ENCODE peak calls at places on chromosomes 16 and 17, in nine cellular contexts. One of them, this sample, is unnamed.

GRCh38 chr17:77704048-77704815 is 254.3 kb upstream of the TNRC6C start:
- DNase-seq in SK-N-SH: no peak
- DNase-seq in SJCRH30: no peak
- DNase-seq in adrenal gland: no peak
- DNase-seq in MM.1S: no peak
- DNase-seq in lower lobe of right lung: no peak
- DNase-seq in Caco-2: no peak
- DNase-seq in mesendoderm: no peak
- DNase-seq in Peyer's patch: no peak
- DNase-seq in this sample: no peak

GRCh38 chr17:77391668-77392375 is 251.1 kb downstream of the SEC14L1 start:
- DNase-seq in adrenal gland: no peak
- DNase-seq in lower lobe of right lung: no peak
- DNase-seq in SJCRH30: peak; percentile 75
- DNase-seq in MM.1S: no peak
- DNase-seq in SK-N-SH: no peak
- DNase-seq in Caco-2: no peak
- DNase-seq in Peyer's patch: no peak
- DNase-seq in mesendoderm: peak; percentile 86
- DNase-seq in this sample: no peak

GRCh38 chr16:12170103-12171025 is 193.8 kb downstream of the SNX29 start:
- DNase-seq in MM.1S: no peak
- DNase-seq in Peyer's patch: no peak
- DNase-seq in Caco-2: no peak
- DNase-seq in SK-N-SH: no peak
- DNase-seq in lower lobe of right lung: no peak
- DNase-seq in SJCRH30: no peak
- DNase-seq in mesendoderm: no peak
- DNase-seq in adrenal gland: no peak
- DNase-seq in this sample: no peak

GRCh38 chr16:81826523-81826922 is 47.4 kb downstream of the PLCG2 start:
- DNase-seq in SJCRH30: no peak
- DNase-seq in Caco-2: no peak
- DNase-seq in MM.1S: no peak
- DNase-seq in SK-N-SH: no peak
- DNase-seq in Peyer's patch: no peak
- DNase-seq in adrenal gland: no peak
- DNase-seq in lower lobe of right lung: no peak
- DNase-seq in mesendoderm: no peak
- DNase-seq in this sample: no peak

GRCh38 chr16:72997141-72997542 is 50.8 kb downstream of the ZFHX3 start:
- DNase-seq in Peyer's patch: no peak
- DNase-seq in Caco-2: peak; percentile 93
- DNase-seq in adrenal gland: peak; percentile 38
- DNase-seq in mesendoderm: no peak
- DNase-seq in lower lobe of right lung: no peak
- DNase-seq in SK-N-SH: no peak
- DNase-seq in MM.1S: no peak
- DNase-seq in SJCRH30: no peak
- DNase-seq in this sample: no peak

GRCh38 chr16:89446136-89446974 is 44.0 kb downstream of the ANKRD11 start:
- DNase-seq in mesendoderm: no peak
- DNase-seq in lower lobe of right lung: no peak
- DNase-seq in MM.1S: no peak
- DNase-seq in Caco-2: no peak
- DNase-seq in adrenal gland: no peak
- DNase-seq in Peyer's patch: no peak
- DNase-seq in SJCRH30: peak; percentile 57
- DNase-seq in SK-N-SH: no peak
- DNase-seq in this sample: no peak

GRCh38 chr16:5015887-5016286 is 17.8 kb downstream of the NAGPA start:
- DNase-seq in SJCRH30: no peak
- DNase-seq in mesendoderm: no peak
- DNase-seq in adrenal gland: no peak
- DNase-seq in Caco-2: no peak
- DNase-seq in Peyer's patch: no peak
- DNase-seq in SK-N-SH: no peak
- DNase-seq in lower lobe of right lung: no peak
- DNase-seq in MM.1S: no peak
- DNase-seq in this sample: no peak

GRCh38 chr16:75754126-75754525 is 27.8 kb upstream of the CPHXL start:
- DNase-seq in adrenal gland: no peak
- DNase-seq in mesendoderm: no peak
- DNase-seq in Peyer's patch: no peak
- DNase-seq in SK-N-SH: no peak
- DNase-seq in lower lobe of right lung: no peak
- DNase-seq in SJCRH30: no peak
- DNase-seq in MM.1S: no peak
- DNase-seq in Caco-2: peak; percentile 63
- DNase-seq in this sample: peak; percentile 95

GRCh38 chr16:56923481-56923880 is 8.5 kb upstream of the HERPUD1 start:
- DNase-seq in MM.1S: no peak
- DNase-seq in SK-N-SH: no peak
- DNase-seq in Peyer's patch: no peak
- DNase-seq in adrenal gland: no peak
- DNase-seq in SJCRH30: no peak
- DNase-seq in mesendoderm: no peak
- DNase-seq in Caco-2: no peak
- DNase-seq in lower lobe of right lung: no peak
- DNase-seq in this sample: no peak

GRCh38 chr16:626787-627457 is 3.9 kb upstream of the WFIKKN1 start:
- DNase-seq in lower lobe of right lung: no peak
- DNase-seq in SJCRH30: no peak
- DNase-seq in mesendoderm: peak; percentile 51
- DNase-seq in Caco-2: no peak
- DNase-seq in Peyer's patch: no peak
- DNase-seq in adrenal gland: peak; percentile 93
- DNase-seq in SK-N-SH: no peak
- DNase-seq in MM.1S: no peak
- DNase-seq in this sample: no peak

GRCh38 chr16:52469775-52470174 is 77.2 kb downstream of the TOX3 start:
- DNase-seq in SJCRH30: peak; percentile 19
- DNase-seq in mesendoderm: peak; percentile 48
- DNase-seq in adrenal gland: no peak
- DNase-seq in lower lobe of right lung: no peak
- DNase-seq in Caco-2: no peak
- DNase-seq in Peyer's patch: no peak
- DNase-seq in MM.1S: no peak
- DNase-seq in SK-N-SH: no peak
- DNase-seq in this sample: no peak

GRCh38 chr16:85614338-85615013 is 1.4 kb downstream of the GSE1 start:
- DNase-seq in SK-N-SH: no peak
- DNase-seq in Caco-2: peak; percentile 40
- DNase-seq in SJCRH30: no peak
- DNase-seq in adrenal gland: no peak
- DNase-seq in Peyer's patch: no peak
- DNase-seq in MM.1S: no peak
- DNase-seq in lower lobe of right lung: no peak
- DNase-seq in mesendoderm: no peak
- DNase-seq in this sample: no peak

GRCh38 chr17:7523033-7523432 is 25.8 kb upstream of the TNFSF12 start:
- DNase-seq in MM.1S: peak; percentile 8
- DNase-seq in Peyer's patch: peak; percentile 35
- DNase-seq in SK-N-SH: no peak
- DNase-seq in Caco-2: no peak
- DNase-seq in SJCRH30: peak; percentile 5
- DNase-seq in mesendoderm: peak; percentile 90
- DNase-seq in adrenal gland: no peak
- DNase-seq in lower lobe of right lung: peak; percentile 54
- DNase-seq in this sample: peak; percentile 27

GRCh38 chr16:83113317-83113716 is 486.5 kb downstream of the CDH13 start:
- DNase-seq in Caco-2: peak; percentile 56
- DNase-seq in MM.1S: no peak
- DNase-seq in SJCRH30: no peak
- DNase-seq in lower lobe of right lung: no peak
- DNase-seq in Peyer's patch: no peak
- DNase-seq in mesendoderm: peak; percentile 59
- DNase-seq in SK-N-SH: peak; percentile 22
- DNase-seq in adrenal gland: no peak
- DNase-seq in this sample: peak; percentile 35

GRCh38 chr17:82126479-82127314 is 28.7 kb upstream of the FASN start:
- DNase-seq in lower lobe of right lung: no peak
- DNase-seq in mesendoderm: no peak
- DNase-seq in SJCRH30: no peak
- DNase-seq in Peyer's patch: peak; percentile 68
- DNase-seq in SK-N-SH: peak; percentile 26
- DNase-seq in Caco-2: no peak
- DNase-seq in adrenal gland: no peak
- DNase-seq in MM.1S: no peak
- DNase-seq in this sample: peak; percentile 33

GRCh38 chr16:11224894-11225676 is 30.9 kb downstream of the SOCS1 start:
- DNase-seq in adrenal gland: peak; percentile 59
- DNase-seq in Caco-2: no peak
- DNase-seq in SJCRH30: no peak
- DNase-seq in mesendoderm: no peak
- DNase-seq in SK-N-SH: no peak
- DNase-seq in Peyer's patch: peak; percentile 87
- DNase-seq in lower lobe of right lung: peak; percentile 63
- DNase-seq in MM.1S: peak; percentile 79
- DNase-seq in this sample: peak; percentile 64

GRCh38 chr17:41307647-41308046 is 1.5 kb downstream of the KRTAP16-1 start:
- DNase-seq in adrenal gland: no peak
- DNase-seq in Caco-2: no peak
- DNase-seq in SK-N-SH: no peak
- DNase-seq in mesendoderm: no peak
- DNase-seq in MM.1S: no peak
- DNase-seq in SJCRH30: no peak
- DNase-seq in lower lobe of right lung: peak; percentile 70
- DNase-seq in Peyer's patch: no peak
- DNase-seq in this sample: no peak

GRCh38 chr17:37124074-37124824 is 175.5 kb downstream of the AATF start:
- DNase-seq in mesendoderm: peak; percentile 61
- DNase-seq in SK-N-SH: no peak
- DNase-seq in Peyer's patch: no peak
- DNase-seq in Caco-2: no peak
- DNase-seq in SJCRH30: no peak
- DNase-seq in MM.1S: no peak
- DNase-seq in adrenal gland: no peak
- DNase-seq in lower lobe of right lung: no peak
- DNase-seq in this sample: no peak

DNA sequence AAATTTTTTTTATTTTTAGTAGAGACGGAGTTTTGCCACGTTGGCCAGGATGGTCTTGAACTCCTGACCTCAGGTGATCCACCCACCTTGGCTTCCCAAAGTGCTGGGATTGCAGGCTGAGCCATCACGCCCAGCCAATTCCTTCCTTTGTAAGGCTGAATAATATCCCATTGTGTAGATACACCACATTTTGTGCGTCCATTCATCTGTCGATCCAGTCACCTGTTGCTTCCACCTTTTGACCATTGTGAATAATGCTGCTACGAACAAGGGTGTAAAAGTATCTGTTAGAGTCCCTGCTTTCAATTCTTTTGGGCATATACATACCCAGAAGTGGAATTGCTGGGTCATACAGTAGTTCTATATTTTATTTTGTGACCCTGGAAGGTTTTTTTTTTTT is 15.3 kb downstream of the TRPV2 start:
- DNase-seq in mesendoderm: no peak
- DNase-seq in Caco-2: no peak
- DNase-seq in SK-N-SH: no peak
- DNase-seq in SJCRH30: no peak
- DNase-seq in MM.1S: no peak
- DNase-seq in lower lobe of right lung: no peak
- DNase-seq in adrenal gland: no peak
- DNase-seq in Peyer's patch: no peak
- DNase-seq in this sample: no peak
- H3K36me3 ChIP-seq in mesendoderm: no peaks in the 10 kb centered on the region
- H3K36me3 ChIP-seq in Caco-2: no peaks in the 10 kb centered on the region
- H3K36me3 ChIP-seq in SK-N-SH: no peaks in the 10 kb centered on the region
- H3K36me3 ChIP-seq in SJCRH30: no peaks in the 10 kb centered on the region
- H3K36me3 ChIP-seq in MM.1S: no peaks in the 10 kb centered on the region
- H3K36me3 ChIP-seq in lower lobe of right lung: peaks cover 58% of the 10 kb centered on the region
- H3K36me3 ChIP-seq in adrenal gland: no peaks in the 10 kb centered on the region
- H3K36me3 ChIP-seq in Peyer's patch: peaks cover 20% of the 10 kb centered on the region
- H3K36me3 ChIP-seq in this sample: peaks cover 2% of the 10 kb centered on the region

GRCh38 chr17:773467-774319 is 8.4 kb downstream of the GLOD4 start:
- DNase-seq in Caco-2: no peak
- DNase-seq in SJCRH30: no peak
- DNase-seq in mesendoderm: no peak
- DNase-seq in adrenal gland: no peak
- DNase-seq in lower lobe of right lung: no peak
- DNase-seq in MM.1S: no peak
- DNase-seq in Peyer's patch: no peak
- DNase-seq in SK-N-SH: no peak
- DNase-seq in this sample: no peak
- H3K36me3 ChIP-seq in Caco-2: no peaks in the 10 kb centered on the region
- H3K36me3 ChIP-seq in SJCRH30: peaks cover 26% of the 10 kb centered on the region
- H3K36me3 ChIP-seq in mesendoderm: peaks cover 15% of the 10 kb centered on the region
- H3K36me3 ChIP-seq in adrenal gland: no peaks in the 10 kb centered on the region
- H3K36me3 ChIP-seq in lower lobe of right lung: peaks cover 95% of the 10 kb centered on the region
- H3K36me3 ChIP-seq in MM.1S: peaks cover 7% of the 10 kb centered on the region
- H3K36me3 ChIP-seq in Peyer's patch: peaks cover 95% of the 10 kb centered on the region
- H3K36me3 ChIP-seq in SK-N-SH: peaks cover 77% of the 10 kb centered on the region
- H3K36me3 ChIP-seq in this sample: peaks cover 22% of the 10 kb centered on the region

DNA sequence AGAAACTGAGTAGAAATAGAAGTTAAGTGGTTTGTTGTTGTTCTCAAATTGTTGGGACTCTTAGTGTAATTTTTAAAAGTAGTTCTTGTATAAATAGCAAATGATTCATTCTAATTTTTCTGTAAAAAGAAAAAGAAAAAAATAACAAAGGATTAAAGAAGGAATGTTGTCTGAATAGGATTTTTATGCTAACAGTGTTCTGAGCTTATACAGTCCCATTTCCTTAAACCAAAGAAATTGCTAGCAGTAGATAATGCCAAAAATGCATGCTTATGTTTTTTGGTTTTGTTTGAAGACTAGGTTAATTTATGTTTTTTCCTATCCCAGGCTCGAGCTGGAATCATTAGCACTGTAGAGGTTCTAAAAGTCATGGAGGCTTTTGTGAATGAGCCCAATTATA is 44.7 kb upstream of the KPNB1 start:
- DNase-seq in MM.1S: no peak
- DNase-seq in Peyer's patch: no peak
- DNase-seq in mesendoderm: no peak
- DNase-seq in SK-N-SH: no peak
- DNase-seq in Caco-2: no peak
- DNase-seq in SJCRH30: no peak
- DNase-seq in lower lobe of right lung: no peak
- DNase-seq in adrenal gland: no peak
- DNase-seq in this sample: no peak
- H3K36me3 ChIP-seq in MM.1S: peaks cover 6% of the 10 kb centered on the region
- H3K36me3 ChIP-seq in Peyer's patch: peaks cover 78% of the 10 kb centered on the region
- H3K36me3 ChIP-seq in mesendoderm: peaks cover 3% of the 10 kb centered on the region
- H3K36me3 ChIP-seq in SK-N-SH: peaks cover 65% of the 10 kb centered on the region
- H3K36me3 ChIP-seq in Caco-2: peaks cover 3% of the 10 kb centered on the region
- H3K36me3 ChIP-seq in SJCRH30: peaks cover 65% of the 10 kb centered on the region
- H3K36me3 ChIP-seq in lower lobe of right lung: peaks cover 91% of the 10 kb centered on the region
- H3K36me3 ChIP-seq in adrenal gland: no peaks in the 10 kb centered on the region
- H3K36me3 ChIP-seq in this sample: peaks cover 6% of the 10 kb centered on the region

DNA sequence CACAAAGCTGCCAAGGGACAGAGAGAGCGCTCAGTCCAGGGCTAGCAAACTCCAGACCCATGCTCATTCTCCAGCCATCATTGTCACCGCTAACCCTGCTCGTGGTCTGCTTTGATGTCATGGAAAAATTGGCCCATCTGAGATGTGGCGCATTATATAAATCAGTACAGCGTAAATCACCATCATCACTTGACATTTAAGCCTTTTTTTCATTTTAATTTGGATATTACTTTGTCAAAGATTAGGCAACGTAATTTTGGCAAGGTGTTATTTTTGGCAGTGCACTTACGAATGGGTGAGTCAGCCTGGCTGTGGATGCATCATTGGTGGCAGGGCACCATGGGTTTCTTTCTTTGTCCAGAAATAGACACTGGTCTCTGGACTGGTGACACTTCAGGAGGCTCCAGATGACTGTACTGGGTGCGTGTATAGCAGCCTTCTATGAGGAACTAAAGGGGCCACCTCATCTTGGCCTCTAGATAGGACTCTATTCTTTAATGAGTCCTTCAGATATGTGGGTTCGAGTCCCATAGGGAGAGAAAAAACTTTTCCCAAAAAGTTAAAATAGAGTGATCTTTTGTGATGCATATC is 166.3 kb downstream of the MSI2 start:
- DNase-seq in adrenal gland: peak; percentile 92
- DNase-seq in SJCRH30: no peak
- DNase-seq in mesendoderm: no peak
- DNase-seq in Caco-2: no peak
- DNase-seq in MM.1S: no peak
- DNase-seq in Peyer's patch: no peak
- DNase-seq in SK-N-SH: no peak
- DNase-seq in lower lobe of right lung: no peak
- DNase-seq in this sample: no peak
- H3K36me3 ChIP-seq in adrenal gland: no peaks in the 10 kb centered on the region
- H3K36me3 ChIP-seq in SJCRH30: no peaks in the 10 kb centered on the region
- H3K36me3 ChIP-seq in mesendoderm: no peaks in the 10 kb centered on the region
- H3K36me3 ChIP-seq in Caco-2: no peaks in the 10 kb centered on the region
- H3K36me3 ChIP-seq in MM.1S: no peaks in the 10 kb centered on the region
- H3K36me3 ChIP-seq in Peyer's patch: no peaks in the 10 kb centered on the region
- H3K36me3 ChIP-seq in SK-N-SH: no peaks in the 10 kb centered on the region
- H3K36me3 ChIP-seq in lower lobe of right lung: no peaks in the 10 kb centered on the region
- H3K36me3 ChIP-seq in this sample: peaks cover 2% of the 10 kb centered on the region